ENCODE peak calls at places on chromosomes 12 and 14, in seven cellular contexts. One of them, this sample, is unnamed.

GRCh38 chr14:67241416-67242362 is at the start of gene PALS1:
- DNase-seq in fibroblast of pulmonary artery: peak
- DNase-seq in non-pigmented ciliary epithelial cell: peak
- DNase-seq in HCEC 1CT: peak
- DNase-seq in ELR: peak
- DNase-seq in BE2C: no peak
- DNase-seq in SW480: peak
- DNase-seq in this sample: peak

GRCh38 chr14:67620217-67620789 is 583 bp downstream of the ARG2 start:
- DNase-seq in fibroblast of pulmonary artery: peak
- DNase-seq in non-pigmented ciliary epithelial cell: no peak
- DNase-seq in HCEC 1CT: no peak
- DNase-seq in ELR: peak
- DNase-seq in BE2C: peak
- DNase-seq in SW480: peak
- DNase-seq in this sample: no peak

GRCh38 chr12:26182377-26182776 is 13.0 kb upstream of the SSPN start:
- DNase-seq in fibroblast of pulmonary artery: no peak
- DNase-seq in non-pigmented ciliary epithelial cell: no peak
- DNase-seq in HCEC 1CT: no peak
- DNase-seq in ELR: no peak
- DNase-seq in BE2C: no peak
- DNase-seq in SW480: no peak
- DNase-seq in this sample: no peak

GRCh38 chr12:124774462-124775167 is 89.0 kb downstream of the SCARB1 start:
- DNase-seq in fibroblast of pulmonary artery: peak
- DNase-seq in non-pigmented ciliary epithelial cell: peak
- DNase-seq in HCEC 1CT: peak
- DNase-seq in ELR: peak
- DNase-seq in BE2C: peak
- DNase-seq in SW480: no peak
- DNase-seq in this sample: no peak

GRCh38 chr14:59507063-59507751 is 22.9 kb downstream of the JKAMP start:
- DNase-seq in fibroblast of pulmonary artery: peak
- DNase-seq in non-pigmented ciliary epithelial cell: no peak
- DNase-seq in HCEC 1CT: peak
- DNase-seq in ELR: peak
- DNase-seq in BE2C: peak
- DNase-seq in SW480: peak
- DNase-seq in this sample: peak

GRCh38 chr12:29519585-29520182 is 22.2 kb upstream of the OVCH1 start:
- DNase-seq in fibroblast of pulmonary artery: peak
- DNase-seq in non-pigmented ciliary epithelial cell: peak
- DNase-seq in HCEC 1CT: peak
- DNase-seq in ELR: peak
- DNase-seq in BE2C: peak
- DNase-seq in SW480: peak
- DNase-seq in this sample: peak

GRCh38 chr12:45130881-45131281 is 80.0 kb upstream of the DBX2 start:
- DNase-seq in fibroblast of pulmonary artery: peak
- DNase-seq in non-pigmented ciliary epithelial cell: peak
- DNase-seq in HCEC 1CT: peak
- DNase-seq in ELR: peak
- DNase-seq in BE2C: peak
- DNase-seq in SW480: peak
- DNase-seq in this sample: peak

GRCh38 chr14:95237121-95237876 is 80.0 kb upstream of the DICER1 start:
- DNase-seq in fibroblast of pulmonary artery: no peak
- DNase-seq in non-pigmented ciliary epithelial cell: no peak
- DNase-seq in HCEC 1CT: no peak
- DNase-seq in ELR: no peak
- DNase-seq in BE2C: no peak
- DNase-seq in SW480: no peak
- DNase-seq in this sample: no peak

GRCh38 chr12:132251741-132252490 is 77.5 kb downstream of the GALNT9 start:
- DNase-seq in fibroblast of pulmonary artery: no peak
- DNase-seq in non-pigmented ciliary epithelial cell: no peak
- DNase-seq in HCEC 1CT: no peak
- DNase-seq in ELR: no peak
- DNase-seq in BE2C: no peak
- DNase-seq in SW480: no peak
- DNase-seq in this sample: no peak

GRCh38 chr12:113862570-113863454 is 103.3 kb downstream of the RBM19 start:
- DNase-seq in fibroblast of pulmonary artery: peak
- DNase-seq in non-pigmented ciliary epithelial cell: no peak
- DNase-seq in HCEC 1CT: peak
- DNase-seq in ELR: peak
- DNase-seq in BE2C: no peak
- DNase-seq in SW480: peak
- DNase-seq in this sample: peak

GRCh38 chr14:102985665-102986064 is 63.2 kb downstream of the AMN start:
- DNase-seq in fibroblast of pulmonary artery: no peak
- DNase-seq in non-pigmented ciliary epithelial cell: no peak
- DNase-seq in HCEC 1CT: no peak
- DNase-seq in ELR: no peak
- DNase-seq in BE2C: no peak
- DNase-seq in SW480: no peak
- DNase-seq in this sample: no peak

GRCh38 chr12:93782854-93783253 is 105.7 kb downstream of the CRADD start:
- DNase-seq in fibroblast of pulmonary artery: no peak
- DNase-seq in non-pigmented ciliary epithelial cell: no peak
- DNase-seq in HCEC 1CT: no peak
- DNase-seq in ELR: no peak
- DNase-seq in BE2C: no peak
- DNase-seq in SW480: no peak
- DNase-seq in this sample: no peak

GRCh38 chr12:54228471-54228870 is 39.7 kb upstream of the SMUG1 start:
- DNase-seq in fibroblast of pulmonary artery: no peak
- DNase-seq in non-pigmented ciliary epithelial cell: no peak
- DNase-seq in HCEC 1CT: no peak
- DNase-seq in ELR: no peak
- DNase-seq in BE2C: no peak
- DNase-seq in SW480: no peak
- DNase-seq in this sample: no peak

GRCh38 chr12:110744176-110744575 is 1.5 kb upstream of the PPP1CC start:
- DNase-seq in fibroblast of pulmonary artery: peak
- DNase-seq in non-pigmented ciliary epithelial cell: no peak
- DNase-seq in HCEC 1CT: peak
- DNase-seq in ELR: peak
- DNase-seq in BE2C: no peak
- DNase-seq in SW480: peak
- DNase-seq in this sample: peak

GRCh38 chr12:103996595-103996994 is 30.9 kb downstream of the TDG start:
- DNase-seq in fibroblast of pulmonary artery: no peak
- DNase-seq in non-pigmented ciliary epithelial cell: no peak
- DNase-seq in HCEC 1CT: no peak
- DNase-seq in ELR: no peak
- DNase-seq in BE2C: no peak
- DNase-seq in SW480: no peak
- DNase-seq in this sample: no peak

GRCh38 chr12:52056801-52057613 is 5.8 kb downstream of the NR4A1 start:
- DNase-seq in fibroblast of pulmonary artery: peak
- DNase-seq in non-pigmented ciliary epithelial cell: no peak
- DNase-seq in HCEC 1CT: no peak
- DNase-seq in ELR: no peak
- DNase-seq in BE2C: no peak
- DNase-seq in SW480: no peak
- DNase-seq in this sample: no peak

GRCh38 chr14:100537701-100538565 is 49.3 kb downstream of the BEGAIN start:
- DNase-seq in fibroblast of pulmonary artery: no peak
- DNase-seq in non-pigmented ciliary epithelial cell: no peak
- DNase-seq in HCEC 1CT: no peak
- DNase-seq in ELR: no peak
- DNase-seq in BE2C: peak
- DNase-seq in SW480: no peak
- DNase-seq in this sample: no peak

GRCh38 chr12:31118347-31118830 is 44.7 kb downstream of the DDX11 start:
- DNase-seq in fibroblast of pulmonary artery: no peak
- DNase-seq in non-pigmented ciliary epithelial cell: no peak
- DNase-seq in HCEC 1CT: no peak
- DNase-seq in ELR: peak
- DNase-seq in BE2C: no peak
- DNase-seq in SW480: peak
- DNase-seq in this sample: no peak

GRCh38 chr12:107326237-107326636 is 232.9 kb upstream of the CRY1 start:
- DNase-seq in fibroblast of pulmonary artery: no peak
- DNase-seq in non-pigmented ciliary epithelial cell: no peak
- DNase-seq in HCEC 1CT: no peak
- DNase-seq in ELR: no peak
- DNase-seq in BE2C: no peak
- DNase-seq in SW480: no peak
- DNase-seq in this sample: no peak